ENCODE peak calls at places on chromosomes 4 and X, in ten cellular contexts. B is tibial nerve, X is suprapubic skin, K is A549, I is transverse colon, L is GM12878, S is ovary, R is SK-N-SH, T is HepG2, J is stomach. G is an unnamed sample.

GRCh38 chrX:150546711-150547153 is 21.7 kb upstream of the MTM1 start:
- DNase-seq in R (no peak), B (no peak), J (no peak), K (no peak), X (no peak), L (no peak), S (peak), I (no peak), T (no peak), G (no peak)

GRCh38 chr4:7831330-7831729 is 108.3 kb downstream of the AFAP1 start:
- DNase-seq in J (no peak), R (no peak), X (no peak), K (no peak), S (no peak), T (no peak), L (no peak), I (no peak), B (no peak), G (peak)

GRCh38 chr4:101355767-101356702 is 8.7 kb upstream of the PPP3CA start:
- DNase-seq in I (no peak), R (no peak), K (peak), S (no peak), X (no peak), B (no peak), J (no peak), T (peak), L (no peak), G (no peak)

GRCh38 chr4:145760961-145761929 is 81.3 kb downstream of the C4orf51 start:
- DNase-seq in X (no peak), L (no peak), J (no peak), T (no peak), I (no peak), R (no peak), S (no peak), B (no peak), K (no peak), G (no peak)

GRCh38 chrX:131827935-131828334 is 195.2 kb upstream of the STK26 start:
- DNase-seq in J (no peak), X (no peak), T (no peak), I (no peak), S (no peak), B (no peak), R (peak), K (no peak), L (peak), G (no peak)

GRCh38 chr4:143381171-143382118 is 44.8 kb downstream of the GAB1 start:
- DNase-seq in S (peak), X (no peak), L (no peak), R (peak), J (peak), K (no peak), I (peak), B (peak), T (no peak), G (peak)

GRCh38 chrX:139930923-139931645 is 1.8 kb downstream of the ATP11C start:
- DNase-seq in J (no peak), S (peak), L (no peak), K (peak), X (no peak), B (peak), T (peak), I (peak), R (peak), G (peak)

GRCh38 chr4:7978489-7978888 is 38.8 kb upstream of the AFAP1 start:
- DNase-seq in L (no peak), T (no peak), I (peak), X (no peak), R (no peak), S (no peak), K (no peak), J (peak), B (no peak), G (no peak)

GRCh38 chrX:118637997-118638396 is 89.4 kb upstream of the IL13RA1 start:
- DNase-seq in I (no peak), R (no peak), S (no peak), B (no peak), K (no peak), X (no peak), L (no peak), J (no peak), T (peak), G (no peak)

GRCh38 chr4:13844740-13845139 is 217.2 kb upstream of the BOD1L1 start:
- DNase-seq in X (no peak), K (no peak), I (no peak), R (no peak), J (no peak), L (no peak), S (no peak), B (no peak), T (no peak), G (no peak)

GRCh38 chr4:84531689-84532088 is 32.6 kb upstream of the NKX6-1 start:
- DNase-seq in T (no peak), K (no peak), S (no peak), L (no peak), B (no peak), J (no peak), I (no peak), X (no peak), R (peak), G (no peak)

GRCh38 chrX:104913348-104913747 is 307.1 kb downstream of the TEX13A start:
- DNase-seq in T (peak), K (no peak), J (no peak), L (no peak), X (no peak), I (no peak), S (no peak), R (peak), B (no peak), G (no peak)

GRCh38 chr4:10608501-10609219 is 75.9 kb downstream of the CLNK start:
- DNase-seq in R (no peak), L (no peak), S (no peak), K (no peak), B (no peak), X (no peak), J (no peak), T (no peak), I (no peak), G (no peak)

GRCh38 chr4:163949976-163950601 is 455.6 kb downstream of the TMA16 start:
- DNase-seq in J (no peak), T (no peak), S (no peak), K (no peak), R (no peak), I (no peak), X (no peak), L (no peak), B (no peak), G (peak)

GRCh38 chr4:154367659-154368058 is 123.9 kb downstream of the DCHS2 start:
- DNase-seq in S (no peak), X (no peak), J (no peak), K (no peak), I (no peak), B (no peak), R (no peak), T (no peak), L (no peak), G (no peak)

GRCh38 chrX:21487832-21488231 is 113.6 kb downstream of the CNKSR2 start:
- DNase-seq in T (peak), B (no peak), S (no peak), L (no peak), J (no peak), X (no peak), I (no peak), K (no peak), R (no peak), G (no peak)

GRCh38 chr4:123170843-123171242 is 225.8 kb upstream of the SPRY1 start:
- DNase-seq in S (no peak), T (no peak), B (no peak), I (no peak), X (no peak), R (no peak), L (no peak), K (no peak), J (no peak), G (no peak)

GRCh38 chrX:25049347-25049746 is 33.6 kb upstream of the ARX start:
- DNase-seq in L (no peak), S (no peak), K (no peak), R (no peak), X (no peak), I (no peak), T (no peak), J (no peak), B (no peak), G (no peak)

GRCh38 chr4:180304321-180304720 is 1938.9 kb upstream of the TENM3 start:
- DNase-seq in T (no peak), R (no peak), L (no peak), X (no peak), K (no peak), S (no peak), I (no peak), J (no peak), B (no peak), G (no peak)

GRCh38 chrX:13471269-13471668 is 98.1 kb upstream of the EGFL6 start:
- DNase-seq in T (no peak), L (no peak), B (no peak), I (no peak), S (no peak), X (no peak), R (no peak), J (no peak), K (no peak), G (no peak)

GRCh38 chrX:151004085-151004484 is 20.9 kb downstream of the HMGB3 start:
- DNase-seq in X (no peak), S (no peak), I (no peak), J (no peak), T (peak), L (no peak), R (no peak), B (no peak), K (no peak), G (no peak)

GRCh38 chrX:76433219-76433618 is 5.7 kb downstream of the MAGEE1 start:
- DNase-seq in K (no peak), S (no peak), T (no peak), J (no peak), B (no peak), X (no peak), I (no peak), L (no peak), R (no peak), G (no peak)

GRCh38 chrX:149540133-149540620 is 635 bp upstream of the EOLA1 start:
- DNase-seq in X (peak), B (peak), S (peak), T (peak), R (peak), J (peak), L (no peak), I (peak), K (peak), G (peak)

GRCh38 chrX:37825225-37825842 is 22.0 kb downstream of the DYNLT3 start:
- DNase-seq in B (peak), X (no peak), R (peak), J (peak), T (peak), S (peak), L (no peak), K (peak), I (peak), G (peak)

GRCh38 chrX:32673193-32673592 is 538.2 kb downstream of the DMD start:
- DNase-seq in T (peak), K (no peak), R (no peak), B (no peak), X (no peak), J (no peak), I (no peak), L (no peak), S (no peak), G (no peak)

DNA sequence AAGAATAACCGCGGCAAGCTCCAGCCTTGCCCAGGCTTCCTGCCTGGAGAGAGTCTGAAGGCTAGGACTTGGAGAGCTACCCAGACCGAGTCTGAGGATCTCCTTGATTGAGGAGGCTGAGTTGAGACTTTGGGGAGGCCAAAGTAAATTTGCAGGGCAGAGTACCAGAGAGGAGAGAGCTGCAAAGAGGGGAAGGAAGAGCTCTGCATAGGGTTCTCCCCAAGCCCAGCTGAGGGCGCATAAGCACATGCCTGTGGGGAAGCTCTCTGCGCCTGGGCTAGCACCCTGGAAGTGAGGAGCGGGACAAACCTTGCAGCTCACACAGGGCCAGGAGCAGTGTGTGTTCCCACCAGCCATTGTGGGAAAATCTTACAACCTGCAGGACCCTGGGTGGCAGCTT is 56.1 kb downstream of the FAM193A start:
- DNase-seq in B (no peak), L (no peak), J (no peak), X (no peak), T (no peak), R (no peak), I (no peak), K (no peak), S (no peak), G (no peak)
- TF ChIP-seq EP300 in B (no peak), L (no peak), J (no peak), X (no peak), T (no peak), R (no peak), I (no peak), K (no peak), S (no peak), G (no peak)

GRCh38 chr4:171583790-171584189 is 229.4 kb upstream of the GALNTL6 start:
- DNase-seq in I (no peak), L (no peak), R (no peak), J (no peak), K (no peak), B (no peak), X (no peak), S (no peak), T (no peak), G (no peak)
- TF ChIP-seq EP300 in I (no peak), L (no peak), R (no peak), J (no peak), K (no peak), B (no peak), X (no peak), S (no peak), T (no peak), G (no peak)

GRCh38 chr4:168019019-168019651 is 73.2 kb upstream of the ANXA10 start:
- DNase-seq in K (no peak), L (no peak), I (no peak), R (no peak), X (no peak), T (no peak), B (no peak), S (no peak), J (no peak), G (no peak)

GRCh38 chr4:168019921-168020320 is 72.4 kb upstream of the ANXA10 start:
- DNase-seq in L (no peak), S (no peak), B (no peak), T (no peak), K (no peak), I (no peak), J (no peak), R (no peak), X (no peak), G (no peak)

DNA sequence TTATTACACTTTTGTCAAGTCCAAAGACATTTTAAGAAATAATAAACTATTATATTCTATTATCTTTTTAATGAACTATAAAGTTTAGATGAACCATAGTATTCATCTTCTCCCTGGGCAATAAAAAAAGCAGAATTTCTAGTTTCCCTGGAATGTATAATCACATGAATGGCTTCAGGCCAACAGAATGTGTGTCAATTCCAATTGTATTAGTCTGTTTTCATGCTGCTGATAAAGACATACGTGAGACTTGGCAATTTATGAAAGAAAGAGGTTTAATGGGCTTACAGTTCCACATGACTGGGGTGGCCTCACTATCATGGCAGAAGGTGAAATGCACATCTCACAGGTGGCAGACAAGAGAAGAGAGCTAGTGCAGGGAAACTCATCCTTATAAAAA is 70.7 kb upstream of the ANXA10 start:
- DNase-seq in K (no peak), S (no peak), I (no peak), R (no peak), L (no peak), X (no peak), B (no peak), J (no peak), T (no peak), G (no peak)
- TF ChIP-seq EP300 in K (no peak), S (no peak), I (no peak), R (no peak), L (no peak), X (no peak), B (no peak), J (no peak), T (no peak), G (no peak)

DNA sequence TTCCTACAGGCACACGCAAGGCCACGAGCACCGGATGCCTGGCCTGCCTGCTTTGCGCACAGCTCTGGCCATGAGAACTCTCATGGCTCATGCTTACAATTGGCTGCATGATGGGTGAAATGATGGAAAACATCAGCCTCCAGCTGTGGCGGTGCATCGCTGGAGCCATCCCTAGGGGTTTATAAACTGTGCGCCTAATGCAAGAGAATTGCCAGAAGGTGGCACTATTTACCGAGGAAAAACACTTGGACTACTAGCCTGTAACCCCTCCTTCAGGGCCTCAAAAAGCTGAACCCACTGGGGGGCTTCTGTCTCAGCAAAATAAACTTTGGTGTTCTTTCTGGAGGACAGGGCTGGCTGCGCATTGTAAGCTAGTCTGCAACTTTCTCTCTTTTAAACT is 51.9 kb downstream of the PHKA2 start:
- DNase-seq in T (peak), K (peak), X (no peak), J (no peak), L (no peak), R (peak), I (no peak), S (no peak), B (no peak), G (no peak)
- TF ChIP-seq EP300 in T (no peak), K (no peak), X (no peak), J (no peak), L (no peak), R (no peak), I (no peak), S (no peak), B (no peak), G (no peak)

GRCh38 chr4:121913667-121914066 is 38.2 kb downstream of the TRPC3 start:
- DNase-seq in L (no peak), R (no peak), B (no peak), X (no peak), K (no peak), I (no peak), S (no peak), J (no peak), T (no peak), G (no peak)
- TF ChIP-seq EP300 in L (no peak), R (no peak), B (no peak), X (no peak), K (no peak), I (no peak), S (no peak), J (no peak), T (no peak), G (no peak)

DNA sequence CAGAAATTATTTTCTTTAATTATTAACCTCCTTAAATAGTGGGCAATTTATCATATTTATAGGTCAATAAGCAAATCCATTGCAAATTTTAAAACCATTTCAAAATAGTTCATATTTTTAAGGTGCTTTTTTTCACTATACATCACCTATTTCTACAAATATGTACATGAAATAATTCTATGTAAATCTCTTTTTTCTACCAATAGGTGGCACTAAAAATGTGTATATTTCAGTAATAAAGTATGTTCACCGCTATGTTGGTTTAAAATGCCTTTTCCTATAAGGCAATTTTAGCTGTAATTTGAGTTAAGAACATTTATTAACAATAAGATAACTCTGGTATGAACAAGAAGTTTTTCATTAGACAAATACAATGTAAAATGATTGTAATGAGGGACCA is 672.2 kb downstream of the KCTD8 start:
- DNase-seq in I (no peak), B (no peak), K (peak), X (no peak), L (no peak), R (peak), T (peak), S (no peak), J (no peak), G (no peak)
- TF ChIP-seq EP300 in I (no peak), B (no peak), K (no peak), X (no peak), L (no peak), R (no peak), T (no peak), S (no peak), J (no peak), G (no peak)

GRCh38 chr4:37812713-37813112 is 13.8 kb upstream of the PGM2 start:
- DNase-seq in R (no peak), I (no peak), L (no peak), X (no peak), J (no peak), S (no peak), T (no peak), K (peak), B (no peak), G (no peak)

GRCh38 chr4:37815591-37815990 is 10.9 kb upstream of the PGM2 start:
- DNase-seq in B (no peak), J (no peak), R (no peak), S (no peak), I (no peak), X (no peak), T (no peak), K (no peak), L (no peak), G (no peak)

GRCh38 chr4:37816719-37817118 is 9.8 kb upstream of the PGM2 start:
- DNase-seq in L (no peak), J (no peak), I (no peak), S (no peak), B (no peak), K (no peak), T (no peak), X (no peak), R (no peak), G (no peak)

GRCh38 chr4:37816006-37816405 is 10.5 kb upstream of the PGM2 start:
- DNase-seq in X (no peak), T (no peak), I (no peak), S (no peak), L (no peak), K (no peak), R (no peak), J (no peak), B (no peak), G (no peak)
- TF ChIP-seq EP300 in X (no peak), T (no peak), I (no peak), S (no peak), L (no peak), K (no peak), R (no peak), J (no peak), B (no peak), G (no peak)

GRCh38 chrX:43448688-43449087 is 207.4 kb upstream of the MAOA start:
- DNase-seq in S (no peak), B (no peak), T (no peak), R (no peak), J (no peak), L (no peak), X (no peak), K (no peak), I (no peak), G (no peak)

GRCh38 chrX:43456056-43456455 is 200.0 kb upstream of the MAOA start:
- DNase-seq in B (no peak), L (no peak), S (no peak), J (no peak), X (no peak), I (no peak), R (peak), T (no peak), K (no peak), G (no peak)

GRCh38 chrX:43446752-43447151 is 209.3 kb upstream of the MAOA start:
- DNase-seq in J (no peak), B (no peak), R (no peak), X (no peak), L (no peak), T (no peak), I (no peak), K (no peak), S (no peak), G (no peak)

GRCh38 chrX:43450355-43450754 is 205.7 kb upstream of the MAOA start:
- DNase-seq in R (no peak), L (no peak), I (no peak), J (no peak), X (no peak), B (no peak), T (no peak), K (no peak), S (no peak), G (no peak)
- TF ChIP-seq EP300 in R (no peak), L (no peak), I (no peak), J (no peak), X (no peak), B (no peak), T (no peak), K (no peak), S (no peak), G (no peak)